ENCODE peak calls at places on chromosomes 5 and 9, in six cellular contexts. T is H9, W is OCI-LY7, B is GM23248, M is HCT116, P is astrocyte. N is an unnamed sample. For H3K79me2, the result is how much of the 10 kb centered on the place peaks cover.

GRCh38 chr5:142495561-142495960 is 170.7 kb upstream of the SPRY4 start:
- DNase-seq in B (peak), T (no peak), M (no peak), W (no peak), P (no peak), N (no peak)

GRCh38 chr9:81562221-81563019 is 126.9 kb downstream of the TLE1 start:
- DNase-seq in W (no peak), M (peak), T (no peak), P (peak), B (peak), N (peak)

GRCh38 chr5:158116965-158117364 is 258.0 kb upstream of the CLINT1 start:
- DNase-seq in T (no peak), M (no peak), W (no peak), P (no peak), B (peak), N (no peak)

GRCh38 chr5:150129813-150130492 is 25.7 kb downstream of the PDGFRB start:
- DNase-seq in P (no peak), M (peak), B (peak), T (peak), W (peak), N (peak)

GRCh38 chr5:115377468-115378217 is 81.2 kb upstream of the CCDC112 start:
- DNase-seq in W (no peak), T (no peak), B (peak), M (peak), P (peak), N (peak)

GRCh38 chr9:83775932-83776331 is 41.6 kb downstream of the GKAP1 start:
- DNase-seq in P (no peak), T (no peak), M (no peak), W (no peak), B (no peak), N (no peak)

GRCh38 chr9:121529237-121529987 is 29.8 kb upstream of the GGTA1 start:
- DNase-seq in B (peak), P (peak), M (no peak), W (no peak), T (no peak), N (no peak)

GRCh38 chr5:109083937-109084336 is 325.8 kb downstream of the PJA2 start:
- DNase-seq in M (no peak), T (no peak), B (no peak), P (no peak), W (no peak), N (no peak)

GRCh38 chr9:125683486-125683885 is 23.5 kb downstream of the MAPKAP1 start:
- DNase-seq in P (peak), M (no peak), B (peak), W (no peak), T (no peak), N (no peak)

GRCh38 chr9:107389617-107390071 is 99.9 kb downstream of the KLF4 start:
- DNase-seq in M (no peak), T (no peak), P (no peak), B (peak), W (no peak), N (peak)

GRCh38 chr5:154138701-154139100 is 51.8 kb upstream of the GALNT10 start:
- DNase-seq in T (no peak), W (no peak), P (peak), B (no peak), M (no peak), N (no peak)

GRCh38 chr5:16934669-16935068 is 1.4 kb downstream of the MYO10 start:
- DNase-seq in B (peak), M (no peak), T (no peak), P (peak), W (no peak), N (no peak)

GRCh38 chr5:138241688-138242547 is 28.8 kb upstream of the CDC23 start:
- DNase-seq in B (peak), P (peak), W (no peak), M (no peak), T (peak), N (no peak)

GRCh38 chr9:21812945-21813568 is 10.6 kb downstream of the MTAP start:
- DNase-seq in B (peak), T (peak), W (peak), P (peak), M (no peak), N (peak)

GRCh38 chr5:133907075-133907474 is 61.4 kb downstream of the C5orf15 start:
- DNase-seq in W (no peak), P (no peak), M (no peak), B (no peak), T (no peak), N (no peak)

GRCh38 chr9:31013371-31013770 is 1371.1 kb upstream of the ACO1 start:
- DNase-seq in P (no peak), M (no peak), T (no peak), W (no peak), B (no peak), N (no peak)

GRCh38 chr5:138597660-138598400 is 22.6 kb upstream of the HSPA9 start:
- DNase-seq in W (no peak), M (no peak), B (peak), P (no peak), T (no peak), N (no peak)

GRCh38 chr5:9207820-9208418 is 338.0 kb downstream of the SEMA5A start:
- DNase-seq in W (peak), P (peak), B (peak), M (peak), T (no peak), N (peak)

GRCh38 chr9:92986175-92987110 is 39.1 kb downstream of the FGD3 start:
- DNase-seq in P (no peak), M (no peak), W (peak), B (peak), T (no peak), N (no peak)

GRCh38 chr5:102802704-102803458 is 47.8 kb downstream of the PAM start:
- DNase-seq in T (no peak), W (no peak), B (no peak), P (no peak), M (no peak), N (no peak)

GRCh38 chr9:22452415-22453010 is 5.9 kb downstream of the DMRTA1 start:
- DNase-seq in P (no peak), T (no peak), B (peak), W (peak), M (peak), N (no peak)

GRCh38 chr5:103271570-103272289 is 13.2 kb downstream of the MACIR start:
- DNase-seq in T (no peak), P (peak), W (no peak), B (no peak), M (no peak), N (no peak)

GRCh38 chr9:113569472-113570060 is 106.0 kb downstream of the RGS3 start:
- DNase-seq in W (no peak), B (no peak), T (no peak), P (no peak), M (no peak), N (no peak)

GRCh38 chr9:133113163-133113927 is 7.7 kb downstream of the RALGDS start:
- DNase-seq in W (no peak), P (peak), B (peak), M (no peak), T (no peak), N (no peak)

GRCh38 chr5:45750574-45750973 is 54.4 kb upstream of the HCN1 start:
- DNase-seq in W (no peak), P (no peak), B (no peak), M (no peak), T (no peak), N (no peak)

GRCh38 chr5:115586525-115587146 is 15.6 kb downstream of the TICAM2 start:
- DNase-seq in B (peak), M (no peak), W (peak), P (no peak), T (no peak), N (no peak)

GRCh38 chr5:81779125-81779934 is 28.4 kb upstream of the SSBP2 start:
- DNase-seq in P (no peak), T (no peak), M (no peak), B (peak), W (peak), N (no peak)

GRCh38 chr9:83336696-83337095 is 201.5 kb downstream of the FRMD3 start:
- DNase-seq in T (no peak), W (no peak), B (no peak), P (peak), M (no peak), N (peak)

GRCh38 chr9:21744874-21745273 is 57.6 kb upstream of the MTAP start:
- DNase-seq in M (no peak), W (no peak), T (no peak), B (peak), P (no peak), N (peak)

GRCh38 chr5:74641778-74642542 is 1.4 kb upstream of the ENC1 start:
- DNase-seq in T (no peak), M (peak), W (peak), P (peak), B (peak), N (peak)

GRCh38 chr9:76215066-76215465 is 179.2 kb downstream of the RFK start:
- DNase-seq in W (no peak), M (no peak), T (no peak), P (peak), B (peak), N (peak)

GRCh38 chr5:73282923-73283322 is 109.9 kb downstream of the TMEM174 start:
- DNase-seq in M (no peak), W (no peak), T (no peak), B (no peak), P (no peak), N (no peak)

GRCh38 chr5:73709536-73710129 is 83.6 kb downstream of the ARHGEF28 start:
- DNase-seq in B (no peak), T (no peak), W (no peak), P (peak), M (no peak), N (peak)

GRCh38 chr9:17802249-17802857 is 223.5 kb downstream of the SH3GL2 start:
- DNase-seq in P (no peak), W (peak), B (peak), M (no peak), T (no peak), N (no peak)

GRCh38 chr9:94174164-94174563 is 84.9 kb upstream of the ZNF169 start:
- DNase-seq in P (no peak), T (no peak), W (no peak), M (no peak), B (no peak), N (no peak)

GRCh38 chr9:94176582-94176981 is 82.5 kb upstream of the ZNF169 start:
- DNase-seq in M (no peak), W (no peak), B (no peak), P (no peak), T (no peak), N (no peak)

GRCh38 chr9:94178927-94179326 is 80.2 kb upstream of the ZNF169 start:
- DNase-seq in M (no peak), W (no peak), T (no peak), B (no peak), P (no peak), N (no peak)

GRCh38 chr9:94173632-94174031 is 85.5 kb upstream of the ZNF169 start:
- DNase-seq in B (no peak), T (no peak), M (no peak), P (no peak), W (no peak), N (no peak)

GRCh38 chr9:94175669-94176068 is 83.4 kb upstream of the ZNF169 start:
- DNase-seq in B (no peak), T (no peak), P (peak), M (no peak), W (no peak), N (no peak)
- H3K79me2 ChIP-seq in B (half or more), T (under half), P (half or more), M (half or more), W (half or more), N (half or more)

DNA sequence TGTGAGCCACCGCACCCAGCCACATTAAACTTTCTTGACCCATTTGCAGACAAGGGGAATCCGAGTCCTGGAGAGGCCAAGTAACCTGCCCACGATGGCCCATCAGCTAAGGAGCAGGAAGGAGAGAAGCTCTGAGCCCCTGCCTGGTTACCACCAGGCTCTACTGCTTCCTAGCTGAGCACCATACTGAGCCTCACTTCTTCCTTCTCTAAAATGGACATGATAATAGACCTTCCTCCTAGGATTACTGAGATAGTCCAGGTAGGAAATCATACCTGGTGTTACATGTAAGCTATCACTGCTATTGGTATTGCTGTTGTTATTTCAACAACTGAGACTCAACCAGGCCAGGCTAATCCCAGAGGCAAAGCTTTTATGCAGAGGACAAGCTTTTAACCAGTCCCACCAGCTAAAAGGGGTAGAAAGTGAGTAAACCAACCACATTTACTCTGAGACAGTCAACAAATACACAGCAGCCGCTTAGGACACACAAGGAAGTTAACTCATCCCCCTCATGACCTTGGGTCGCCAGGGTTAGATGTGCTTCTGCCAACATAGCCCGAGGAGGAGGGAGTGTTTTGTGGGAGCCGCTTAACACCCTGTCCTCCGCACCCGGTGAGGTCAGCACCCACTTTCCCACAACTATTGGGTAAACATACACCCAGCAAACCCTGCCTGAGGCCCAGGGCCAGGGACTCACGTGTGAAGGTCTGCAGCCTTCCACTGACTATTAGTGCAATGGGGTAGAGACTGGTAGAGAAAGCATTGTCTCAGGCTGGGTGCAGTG is 20.6 kb upstream of the PTGES start:
- DNase-seq in M (no peak), B (peak), W (no peak), T (no peak), P (peak), N (peak)
- H3K27ac ChIP-seq in M (no peak), B (no peak), W (no peak), T (no peak), P (no peak), N (peak)

GRCh38 chr9:109653470-109653869 is 126.5 kb upstream of the PALM2AKAP2 start:
- DNase-seq in M (no peak), W (no peak), B (peak), T (no peak), P (no peak), N (no peak)

GRCh38 chr9:109652971-109653370 is 127.0 kb upstream of the PALM2AKAP2 start:
- DNase-seq in B (peak), T (no peak), P (peak), M (no peak), W (no peak), N (peak)

DNA sequence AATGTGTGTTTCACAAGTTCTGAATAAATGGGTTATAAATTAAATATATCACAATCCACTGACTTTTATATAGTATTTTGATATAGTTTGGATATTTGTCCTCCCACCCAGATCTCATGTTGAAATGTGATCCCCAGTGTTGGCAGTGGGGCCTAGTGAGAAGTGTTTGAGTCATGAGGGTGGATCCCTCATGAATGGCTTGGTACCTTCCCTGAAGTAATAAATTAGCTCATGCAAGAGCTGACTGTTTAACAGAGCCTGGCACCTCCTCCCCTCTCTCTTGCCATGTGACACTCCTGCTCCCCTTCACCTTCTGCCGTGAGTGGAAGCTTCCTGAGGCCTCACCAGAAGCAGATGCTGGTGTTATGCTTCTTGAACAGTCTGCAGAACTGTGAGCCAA is 127.9 kb upstream of the PALM2AKAP2 start:
- DNase-seq in W (no peak), P (peak), M (no peak), B (peak), T (no peak), N (peak)
- H3K79me2 ChIP-seq in W (under half), P (under half), M (under half), B (under half), T (under half), N (under half)

GRCh38 chr9:4508246-4508906 is 18.1 kb downstream of the SLC1A1 start:
- DNase-seq in M (no peak), B (peak), W (no peak), T (no peak), P (peak), N (no peak)
- H3K27ac ChIP-seq in M (no peak), B (peak), W (no peak), T (no peak), P (peak), N (no peak)

GRCh38 chr9:85013703-85014102 is 344.2 kb downstream of the NTRK2 start:
- DNase-seq in P (no peak), B (no peak), W (no peak), M (no peak), T (no peak), N (no peak)

GRCh38 chr9:85007753-85008152 is 338.2 kb downstream of the NTRK2 start:
- DNase-seq in M (no peak), T (no peak), B (no peak), W (no peak), P (no peak), N (no peak)

GRCh38 chr9:85008215-85008614 is 338.7 kb downstream of the NTRK2 start:
- DNase-seq in M (no peak), P (no peak), B (no peak), T (no peak), W (no peak), N (no peak)

GRCh38 chr9:85004818-85005413 is 335.4 kb downstream of the NTRK2 start:
- DNase-seq in B (peak), T (no peak), M (no peak), P (no peak), W (no peak), N (no peak)

GRCh38 chr9:85009251-85009650 is 339.7 kb downstream of the NTRK2 start:
- DNase-seq in M (no peak), T (no peak), B (no peak), P (no peak), W (no peak), N (no peak)
- H3K79me2 ChIP-seq in M (under half), T (under half), B (under half), P (under half), W (under half), N (under half)

GRCh38 chr9:85185486-85186217 is 516.1 kb downstream of the NTRK2 start:
- DNase-seq in B (no peak), T (no peak), W (no peak), P (peak), M (no peak), N (no peak)

GRCh38 chr9:85186218-85186585 is 516.7 kb downstream of the NTRK2 start:
- DNase-seq in P (no peak), M (no peak), B (no peak), W (no peak), T (no peak), N (no peak)

GRCh38 chr9:85178486-85178885 is 509.0 kb downstream of the NTRK2 start:
- DNase-seq in M (no peak), T (peak), P (no peak), W (no peak), B (no peak), N (no peak)

DNA sequence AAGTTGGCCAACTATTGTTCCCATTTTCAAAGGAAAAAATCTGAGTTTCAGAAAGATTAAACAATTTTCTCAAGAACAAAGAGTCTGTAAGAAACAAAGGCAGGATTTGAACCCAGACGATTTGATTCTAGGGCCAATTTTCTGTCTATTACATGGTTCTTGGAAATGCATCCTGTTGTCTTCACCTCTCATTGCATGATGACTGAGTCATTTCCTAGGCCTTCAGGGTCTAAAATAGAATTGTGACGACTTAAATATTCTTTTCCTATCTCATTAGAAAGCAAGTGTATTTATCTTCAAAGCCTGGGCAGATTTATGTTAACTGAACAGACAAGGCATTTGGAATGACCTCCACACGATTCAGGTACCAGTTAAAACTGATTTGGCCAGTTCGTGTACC is 512.9 kb downstream of the NTRK2 start:
- DNase-seq in W (no peak), B (no peak), M (no peak), T (no peak), P (peak), N (no peak)
- H3K27ac ChIP-seq in W (no peak), B (no peak), M (no peak), T (no peak), P (no peak), N (no peak)

GRCh38 chr9:5326893-5327548 is 12.7 kb downstream of the RLN1 start:
- DNase-seq in W (no peak), B (no peak), T (peak), M (no peak), P (no peak), N (peak)

GRCh38 chr9:5321058-5321457 is 16.5 kb upstream of the RLN2 start:
- DNase-seq in W (peak), T (no peak), P (no peak), B (peak), M (no peak), N (no peak)

GRCh38 chr9:5326187-5326586 is 13.5 kb downstream of the RLN1 start:
- DNase-seq in M (no peak), T (no peak), B (no peak), W (no peak), P (no peak), N (no peak)
- H3K79me2 ChIP-seq in M (under half), T (under half), B (under half), W (under half), P (under half), N (under half)

GRCh38 chr9:77848897-77849296 is 182.7 kb downstream of the GNAQ start:
- DNase-seq in M (no peak), B (peak), P (peak), W (no peak), T (no peak), N (no peak)

GRCh38 chr9:77848428-77848827 is 183.2 kb downstream of the GNAQ start:
- DNase-seq in B (peak), T (no peak), M (no peak), P (peak), W (no peak), N (no peak)

GRCh38 chr9:77844415-77844814 is 187.2 kb downstream of the GNAQ start:
- DNase-seq in W (no peak), P (no peak), M (no peak), T (no peak), B (no peak), N (no peak)

GRCh38 chr9:77847626-77848025 is 184.0 kb downstream of the GNAQ start:
- DNase-seq in P (no peak), B (no peak), W (no peak), T (no peak), M (no peak), N (no peak)

GRCh38 chr9:77846957-77847574 is 184.5 kb downstream of the GNAQ start:
- DNase-seq in M (no peak), T (no peak), B (no peak), W (no peak), P (peak), N (no peak)
- H3K27ac ChIP-seq in M (no peak), T (no peak), B (no peak), W (no peak), P (peak), N (no peak)